ENCODE peak calls at places on chromosomes 1 and 21, in six cellular contexts. H is IMR-90, K is mesenchymal stem cell, R is mesendoderm, Q is H9, F is H1. A is an unnamed sample. For H3K4me1, the result is how much of the 10 kb centered on the place peaks cover.

GRCh38 chr1:216193839-216194443 is 229.3 kb downstream of the USH2A start:
- DNase-seq in H (no peak), K (no peak), R (peak), Q (peak), F (no peak), A (no peak)

GRCh38 chr21:30349572-30349971 is 1.2 kb upstream of the KRTAP23-1 start:
- DNase-seq in H (no peak), K (no peak), R (peak), Q (no peak), F (no peak), A (no peak)

GRCh38 chr1:181398544-181398943 is 84.8 kb upstream of the CACNA1E start:
- DNase-seq in H (no peak), K (no peak), R (no peak), Q (no peak), F (no peak), A (no peak)

GRCh38 chr1:9250336-9250585 is 15.7 kb downstream of the H6PD start:
- DNase-seq in H (no peak), K (no peak), R (no peak), Q (no peak), F (no peak), A (no peak)

GRCh38 chr1:85707267-85707989 is 805 bp downstream of the ZNHIT6 start:
- DNase-seq in H (no peak), K (peak), R (no peak), Q (no peak), F (no peak), A (no peak)

GRCh38 chr21:44315691-44316208 is 15.9 kb downstream of the PFKL start:
- DNase-seq in H (no peak), K (no peak), R (no peak), Q (no peak), F (no peak), A (no peak)

GRCh38 chr1:80751204-80751603 is 1049.5 kb upstream of the ADGRL2 start:
- DNase-seq in H (no peak), K (no peak), R (no peak), Q (no peak), F (no peak), A (no peak)

GRCh38 chr21:33554982-33555344 is 12.1 kb downstream of the SON start:
- DNase-seq in H (no peak), K (no peak), R (no peak), Q (no peak), F (no peak), A (no peak)

GRCh38 chr1:87180682-87181081 is 148.0 kb upstream of the LMO4 start:
- DNase-seq in H (no peak), K (no peak), R (no peak), Q (no peak), F (no peak), A (no peak)

GRCh38 chr1:113048064-113048463 is 24.9 kb upstream of the LRIG2 start:
- DNase-seq in H (no peak), K (no peak), R (no peak), Q (no peak), F (no peak), A (no peak)

GRCh38 chr1:112247036-112247597 is 148.9 kb upstream of the CTTNBP2NL start:
- DNase-seq in H (no peak), K (no peak), R (no peak), Q (no peak), F (no peak), A (no peak)

DNA sequence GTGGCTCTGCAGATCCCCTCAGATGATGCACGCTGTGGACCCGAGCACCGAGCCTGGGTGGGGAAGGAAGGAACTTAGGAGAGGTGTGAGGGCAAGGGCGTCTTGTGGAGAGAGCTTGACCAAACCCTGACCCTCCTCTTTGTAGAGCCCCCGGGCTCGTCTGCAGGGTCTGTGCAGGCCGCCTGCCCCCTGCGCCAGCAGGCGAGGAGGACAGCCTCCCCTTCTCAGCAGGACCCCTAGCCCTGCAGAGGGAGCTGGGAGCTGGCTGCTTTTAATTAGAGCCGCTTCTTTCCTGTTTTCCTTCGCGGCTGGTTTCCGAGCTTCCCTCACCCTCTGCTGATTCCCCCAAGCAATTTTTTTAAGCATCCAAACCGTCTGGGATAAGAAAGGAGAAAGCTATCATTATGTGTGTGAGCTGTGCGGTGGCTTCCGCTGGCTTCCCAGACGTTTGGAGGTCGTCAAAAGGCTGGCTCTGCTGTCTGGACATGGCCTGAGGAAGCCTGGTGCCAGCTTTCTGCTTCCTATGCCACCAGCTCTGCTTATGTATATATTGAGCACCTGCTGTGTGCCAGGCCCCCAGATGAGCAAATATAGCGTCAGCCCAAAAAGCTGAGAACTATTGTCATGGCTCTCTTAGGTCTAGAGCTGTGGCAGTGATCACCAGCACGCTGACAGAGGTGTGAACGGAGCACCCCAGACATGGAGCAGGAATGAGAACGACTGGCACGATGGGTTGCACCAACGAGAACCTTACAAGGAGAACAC is 160.2 kb upstream of the IRF2BP2 start:
- DNase-seq in H (no peak), K (no peak), R (no peak), Q (no peak), F (no peak), A (no peak)
- H2BK5ac ChIP-seq in H (no peak), K (peak), R (no peak), Q (no peak), F (no peak), A (no peak)

GRCh38 chr1:94079056-94079990 is 41.6 kb downstream of the ABCA4 start:
- DNase-seq in H (no peak), K (peak), R (no peak), Q (no peak), F (no peak), A (peak)

GRCh38 chr1:94081566-94082344 is 39.2 kb downstream of the ABCA4 start:
- DNase-seq in H (peak), K (peak), R (no peak), Q (no peak), F (no peak), A (no peak)

GRCh38 chr1:94084085-94084484 is 36.9 kb downstream of the ABCA4 start:
- DNase-seq in H (no peak), K (no peak), R (no peak), Q (no peak), F (no peak), A (no peak)

GRCh38 chr1:94083653-94084052 is 37.3 kb downstream of the ABCA4 start:
- DNase-seq in H (no peak), K (no peak), R (no peak), Q (no peak), F (no peak), A (no peak)

DNA sequence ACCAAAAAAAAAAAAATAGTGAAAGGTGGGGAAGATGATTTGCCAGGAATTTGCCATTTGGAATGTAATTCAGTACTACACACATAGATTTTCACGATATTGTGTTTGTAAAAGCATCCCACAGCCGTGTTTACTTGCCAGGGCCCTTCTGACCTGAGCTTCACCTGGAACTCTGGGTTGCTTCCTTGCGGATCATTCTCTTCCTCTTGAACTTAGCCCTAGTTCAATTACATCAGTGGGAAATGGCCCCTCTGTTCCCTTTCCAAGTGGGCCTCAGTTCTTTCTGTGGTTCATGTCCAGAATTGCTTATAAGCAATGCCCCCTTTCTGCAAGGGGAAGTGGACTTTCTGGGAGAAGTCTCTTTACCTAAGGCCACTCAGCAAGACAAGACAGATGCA is 41.0 kb downstream of the ABCA4 start:
- DNase-seq in H (no peak), K (no peak), R (no peak), Q (no peak), F (no peak), A (no peak)
- H3K27ac ChIP-seq in H (no peak), K (no peak), R (no peak), Q (no peak), F (no peak), A (peak)

GRCh38 chr1:167924553-167925223 is 10.8 kb upstream of the ADCY10 start:
- DNase-seq in H (no peak), K (no peak), R (no peak), Q (no peak), F (no peak), A (no peak)
- H3K4me1 ChIP-seq in H (under half), K (under half), R (under half), Q (under half), F (under half), A (under half)

DNA sequence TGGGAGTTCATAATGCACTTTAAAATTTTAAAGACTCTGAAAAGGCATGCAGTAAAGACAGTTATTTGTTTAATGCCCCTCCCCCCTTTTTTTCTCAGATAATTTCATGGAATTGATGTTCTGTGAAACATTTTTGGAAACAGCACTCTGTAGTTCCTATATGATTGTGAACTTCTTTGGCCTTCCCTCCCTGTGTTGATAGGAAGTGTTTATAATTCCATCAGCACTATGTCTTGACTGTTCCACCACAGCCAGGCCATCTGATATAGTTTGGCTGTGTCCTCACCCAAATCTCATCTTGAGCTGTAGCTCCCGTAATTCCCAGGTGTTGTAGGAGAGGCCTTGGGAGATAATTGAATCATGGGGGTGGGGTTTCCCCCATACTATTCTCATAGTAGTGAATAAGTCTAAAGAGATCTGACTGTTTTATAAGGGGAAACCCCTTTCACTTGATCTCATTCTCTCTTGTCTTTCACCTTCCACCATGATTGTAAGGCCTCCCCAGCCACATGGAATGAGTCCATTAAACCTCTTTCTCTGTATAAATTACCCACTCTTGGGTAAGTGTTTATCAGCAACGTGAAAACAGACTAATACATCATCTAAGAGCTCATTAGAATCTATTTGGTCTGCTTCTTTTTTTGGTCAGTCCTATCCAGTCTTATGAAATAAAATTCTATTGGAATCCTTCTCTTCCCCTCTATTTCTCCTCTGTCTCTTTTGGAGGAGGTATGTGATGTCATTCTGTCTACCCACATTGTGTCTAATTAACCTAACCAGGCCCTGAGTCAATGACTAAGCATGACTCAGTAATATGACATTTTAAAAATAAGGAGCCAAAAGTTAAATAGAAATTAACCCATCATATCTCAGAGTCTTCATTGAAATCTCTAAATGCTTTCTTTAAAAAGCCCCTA is 8.9 kb downstream of the CCDC185 start:
- DNase-seq in H (peak), K (peak), R (no peak), Q (no peak), F (no peak), A (no peak)
- H2BK5ac ChIP-seq in H (peak), K (no peak), R (no peak), Q (no peak), F (no peak), A (no peak)

DNA sequence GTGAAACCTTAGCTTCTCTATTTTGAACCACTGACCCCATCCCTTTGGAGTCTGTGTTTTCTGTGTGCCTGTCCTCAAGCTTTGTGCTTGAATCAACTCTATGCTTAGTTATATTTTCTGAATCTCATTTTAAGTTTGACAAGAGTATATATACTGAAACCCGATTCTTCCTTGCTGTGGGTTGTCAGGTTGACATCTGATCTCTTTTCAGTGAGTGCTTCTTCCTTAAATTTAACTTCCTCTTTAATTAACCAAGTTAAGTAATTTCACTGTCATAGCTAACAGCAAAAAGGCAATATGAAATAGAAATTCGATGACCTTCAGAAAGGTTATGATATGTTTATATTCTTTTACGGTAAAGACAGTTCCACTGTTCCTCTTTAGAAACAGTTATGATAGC is 69.4 kb downstream of the C1orf21 start:
- DNase-seq in H (no peak), K (no peak), R (no peak), Q (no peak), F (no peak), A (no peak)
- H3K27ac ChIP-seq in H (no peak), K (no peak), R (no peak), Q (no peak), F (no peak), A (no peak)